ENCODE peak calls at places on chromosomes 11 and 22, in six cellular contexts. One of them, this sample, is unnamed.

GRCh38 chr11:84901986-84902385 is 725.2 kb downstream of the DLG2 start:
- DNase-seq in fibroblast of mammary gland: peak; percentile 91
- DNase-seq in Caco-2: no peak
- DNase-seq in AG04449: peak; percentile 17
- DNase-seq in GM13976: no peak
- DNase-seq in CD4-positive, alpha-beta T cell: no peak
- DNase-seq in this sample: no peak

GRCh38 chr11:47488674-47489394 is 39.9 kb upstream of the RAPSN start:
- DNase-seq in fibroblast of mammary gland: no peak
- DNase-seq in Caco-2: no peak
- DNase-seq in AG04449: no peak
- DNase-seq in GM13976: no peak
- DNase-seq in CD4-positive, alpha-beta T cell: no peak
- DNase-seq in this sample: no peak

GRCh38 chr11:35148163-35148562 is 9.2 kb downstream of the CD44 start:
- DNase-seq in fibroblast of mammary gland: no peak
- DNase-seq in Caco-2: no peak
- DNase-seq in AG04449: no peak
- DNase-seq in GM13976: no peak
- DNase-seq in CD4-positive, alpha-beta T cell: no peak
- DNase-seq in this sample: no peak

GRCh38 chr11:128688896-128689546 is 4.9 kb upstream of the FLI1 start:
- DNase-seq in fibroblast of mammary gland: no peak
- DNase-seq in Caco-2: no peak
- DNase-seq in AG04449: no peak
- DNase-seq in GM13976: no peak
- DNase-seq in CD4-positive, alpha-beta T cell: no peak
- DNase-seq in this sample: no peak

GRCh38 chr11:8015753-8016239 is 28.7 kb downstream of the EIF3F start:
- DNase-seq in fibroblast of mammary gland: no peak
- DNase-seq in Caco-2: no peak
- DNase-seq in AG04449: peak; percentile 23
- DNase-seq in GM13976: no peak
- DNase-seq in CD4-positive, alpha-beta T cell: no peak
- DNase-seq in this sample: no peak

GRCh38 chr22:25111579-25112517 is 87.8 kb upstream of the CRYBB3 start:
- DNase-seq in fibroblast of mammary gland: no peak
- DNase-seq in Caco-2: no peak
- DNase-seq in AG04449: no peak
- DNase-seq in GM13976: peak; percentile 39
- DNase-seq in CD4-positive, alpha-beta T cell: peak; percentile 39
- DNase-seq in this sample: no peak

GRCh38 chr11:74306440-74307175 is 4.8 kb downstream of the P4HA3 start:
- DNase-seq in fibroblast of mammary gland: peak; percentile 69
- DNase-seq in Caco-2: no peak
- DNase-seq in AG04449: no peak
- DNase-seq in GM13976: no peak
- DNase-seq in CD4-positive, alpha-beta T cell: no peak
- DNase-seq in this sample: no peak

GRCh38 chr11:43547900-43548381 is 132.6 kb upstream of the HSD17B12 start:
- DNase-seq in fibroblast of mammary gland: peak; percentile 15
- DNase-seq in Caco-2: no peak
- DNase-seq in AG04449: no peak
- DNase-seq in GM13976: no peak
- DNase-seq in CD4-positive, alpha-beta T cell: no peak
- DNase-seq in this sample: no peak

GRCh38 chr11:69012092-69013008 is 696 bp downstream of the MRGPRF start:
- DNase-seq in fibroblast of mammary gland: peak; percentile 56
- DNase-seq in Caco-2: no peak
- DNase-seq in AG04449: no peak
- DNase-seq in GM13976: no peak
- DNase-seq in CD4-positive, alpha-beta T cell: no peak
- DNase-seq in this sample: no peak

GRCh38 chr22:29907753-29908515 is 25.0 kb downstream of the MTMR3 start:
- DNase-seq in fibroblast of mammary gland: peak; percentile 95
- DNase-seq in Caco-2: peak; percentile 45
- DNase-seq in AG04449: peak; percentile 67
- DNase-seq in GM13976: no peak
- DNase-seq in CD4-positive, alpha-beta T cell: peak; percentile 36
- DNase-seq in this sample: no peak

GRCh38 chr11:2317354-2318050 is 15.7 kb downstream of the TSPAN32 start:
- DNase-seq in fibroblast of mammary gland: no peak
- DNase-seq in Caco-2: no peak
- DNase-seq in AG04449: no peak
- DNase-seq in GM13976: no peak
- DNase-seq in CD4-positive, alpha-beta T cell: no peak
- DNase-seq in this sample: peak; percentile 11

GRCh38 chr11:2314525-2315394 is 12.9 kb downstream of the TSPAN32 start:
- DNase-seq in fibroblast of mammary gland: peak; percentile 76
- DNase-seq in Caco-2: no peak
- DNase-seq in AG04449: no peak
- DNase-seq in GM13976: no peak
- DNase-seq in CD4-positive, alpha-beta T cell: no peak
- DNase-seq in this sample: peak; percentile 13

GRCh38 chr11:2315395-2316168 is 13.8 kb downstream of the TSPAN32 start:
- DNase-seq in fibroblast of mammary gland: no peak
- DNase-seq in Caco-2: no peak
- DNase-seq in AG04449: no peak
- DNase-seq in GM13976: no peak
- DNase-seq in CD4-positive, alpha-beta T cell: no peak
- DNase-seq in this sample: peak; percentile 15

GRCh38 chr11:2316963-2317244 is 15.1 kb downstream of the TSPAN32 start:
- DNase-seq in fibroblast of mammary gland: no peak
- DNase-seq in Caco-2: no peak
- DNase-seq in AG04449: no peak
- DNase-seq in GM13976: no peak
- DNase-seq in CD4-positive, alpha-beta T cell: no peak
- DNase-seq in this sample: peak; percentile 9

GRCh38 chr11:2316169-2316962 is 14.6 kb downstream of the TSPAN32 start:
- DNase-seq in fibroblast of mammary gland: no peak
- DNase-seq in Caco-2: no peak
- DNase-seq in AG04449: no peak
- DNase-seq in GM13976: no peak
- DNase-seq in CD4-positive, alpha-beta T cell: no peak
- DNase-seq in this sample: peak; percentile 15
- TF ChIP-seq CTCF in fibroblast of mammary gland: no peak
- TF ChIP-seq CTCF in Caco-2: no peak
- TF ChIP-seq CTCF in AG04449: no peak
- TF ChIP-seq CTCF in GM13976: no peak
- TF ChIP-seq CTCF in CD4-positive, alpha-beta T cell: no peak
- TF ChIP-seq CTCF in this sample: no peak

GRCh38 chr11:3605721-3606324 is 36.0 kb downstream of the ART5 start:
- DNase-seq in fibroblast of mammary gland: no peak
- DNase-seq in Caco-2: peak; percentile 54
- DNase-seq in AG04449: no peak
- DNase-seq in GM13976: no peak
- DNase-seq in CD4-positive, alpha-beta T cell: no peak
- DNase-seq in this sample: no peak
- TF ChIP-seq CTCF in fibroblast of mammary gland: no peak
- TF ChIP-seq CTCF in Caco-2: no peak
- TF ChIP-seq CTCF in AG04449: no peak
- TF ChIP-seq CTCF in GM13976: no peak
- TF ChIP-seq CTCF in CD4-positive, alpha-beta T cell: no peak
- TF ChIP-seq CTCF in this sample: no peak

DNA sequence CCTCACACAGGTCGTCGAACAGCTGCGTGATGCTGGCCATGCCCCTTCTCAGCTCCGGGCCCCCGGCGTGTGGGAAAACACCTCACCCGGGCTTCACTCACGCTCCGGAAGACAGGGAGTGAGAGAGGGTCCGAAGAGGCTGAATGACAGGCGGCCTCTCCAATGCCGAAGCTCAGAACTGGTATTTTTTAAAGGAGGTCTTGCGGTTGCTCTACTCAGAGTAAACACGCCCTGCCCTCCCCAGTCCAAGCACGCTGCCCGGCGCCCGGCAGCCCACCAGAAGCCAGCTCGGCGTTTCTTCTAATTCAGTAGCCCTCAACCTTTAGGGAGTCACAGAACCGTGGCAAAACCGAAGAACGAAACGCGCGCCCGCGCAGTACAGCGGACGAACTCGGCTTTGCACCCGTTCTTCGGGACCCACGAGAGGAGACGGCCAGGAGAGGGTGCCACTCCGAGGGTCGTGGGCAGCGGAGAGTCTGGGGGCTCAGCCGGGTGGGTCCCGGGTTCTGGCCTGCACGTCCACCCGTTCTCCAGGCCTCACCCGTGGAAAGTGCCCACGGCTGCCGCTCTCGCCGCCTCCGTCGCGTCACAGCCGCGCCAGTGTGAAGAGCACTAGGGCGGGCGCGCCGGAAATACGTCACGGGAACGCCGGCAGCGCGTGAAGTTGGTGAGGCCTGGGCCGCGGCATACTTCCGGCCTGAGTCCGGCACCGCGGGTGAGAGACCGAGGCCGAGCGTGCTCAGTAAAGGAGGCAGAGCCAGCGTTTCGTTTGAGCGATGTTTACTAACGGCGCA is at the start of gene TUBGCP6:
- DNase-seq in fibroblast of mammary gland: peak; percentile 89
- DNase-seq in Caco-2: peak; percentile 93
- DNase-seq in AG04449: peak; percentile 24
- DNase-seq in GM13976: peak; percentile 95
- DNase-seq in CD4-positive, alpha-beta T cell: peak; percentile 94
- DNase-seq in this sample: peak; percentile 94
- TF ChIP-seq CTCF in fibroblast of mammary gland: no peak
- TF ChIP-seq CTCF in Caco-2: no peak
- TF ChIP-seq CTCF in AG04449: peak; percentile 19
- TF ChIP-seq CTCF in GM13976: no peak
- TF ChIP-seq CTCF in CD4-positive, alpha-beta T cell: peak; percentile 33
- TF ChIP-seq CTCF in this sample: no peak

GRCh38 chr11:66338276-66339162 is 2.3 kb upstream of the RIN1 start:
- DNase-seq in fibroblast of mammary gland: no peak
- DNase-seq in Caco-2: no peak
- DNase-seq in AG04449: no peak
- DNase-seq in GM13976: no peak
- DNase-seq in CD4-positive, alpha-beta T cell: no peak
- DNase-seq in this sample: no peak
- TF ChIP-seq CTCF in fibroblast of mammary gland: no peak
- TF ChIP-seq CTCF in Caco-2: no peak
- TF ChIP-seq CTCF in AG04449: no peak
- TF ChIP-seq CTCF in GM13976: no peak
- TF ChIP-seq CTCF in CD4-positive, alpha-beta T cell: no peak
- TF ChIP-seq CTCF in this sample: no peak